ENCODE peak calls at places on chromosomes 16 and 17, in eight cellular contexts. A is AG04449; D is foreskin keratinocyte; U is mucosa of descending colon; F is CD4-positive, alpha-beta T cell; T is fibroblast of villous mesenchyme; L is GM10248; P is GM12865. V is an unnamed sample.

GRCh38 chr17:75845058-75845711 is 981 bp upstream of the UNC13D start:
- DNase-seq in D (peak), A (no peak), U (peak), P (peak), F (peak), T (peak), L (peak), V (peak)

GRCh38 chr17:46943511-46944393 is 20.8 kb downstream of the GOSR2 start:
- DNase-seq in U (peak), D (peak), F (no peak), P (no peak), A (no peak), T (peak), L (no peak), V (no peak)

GRCh38 chr16:84294196-84295142 is at the start of gene WFDC1:
- DNase-seq in F (no peak), L (no peak), U (peak), D (no peak), A (no peak), T (no peak), P (no peak), V (no peak)

GRCh38 chr17:28372945-28373274 is 1.4 kb downstream of the SARM1 start:
- DNase-seq in T (no peak), L (no peak), D (no peak), U (no peak), F (no peak), A (no peak), P (no peak), V (no peak)

GRCh38 chr17:17320911-17321220 is 17.7 kb downstream of the NT5M start:
- DNase-seq in T (no peak), U (peak), D (no peak), A (no peak), F (no peak), L (no peak), P (no peak), V (no peak)

GRCh38 chr17:80545499-80545826 is 825 bp downstream of the RPTOR start:
- DNase-seq in F (no peak), L (no peak), D (no peak), U (no peak), P (peak), A (no peak), T (no peak), V (no peak)

GRCh38 chr17:74113952-74114351 is 89.5 kb upstream of the RPL38 start:
- DNase-seq in A (no peak), T (no peak), D (no peak), P (no peak), F (no peak), U (no peak), L (no peak), V (no peak)

GRCh38 chr17:17849863-17850373 is 13.1 kb upstream of the SREBF1 start:
- DNase-seq in A (no peak), D (no peak), U (peak), F (peak), T (peak), P (peak), L (peak), V (peak)

GRCh38 chr17:2282297-2282873 is 21.2 kb downstream of the SMG6 start:
- DNase-seq in D (peak), L (peak), U (no peak), T (peak), P (peak), F (no peak), A (peak), V (no peak)

GRCh38 chr16:64391009-64391663 is 730.7 kb downstream of the CDH11 start:
- DNase-seq in L (no peak), A (no peak), U (no peak), F (no peak), P (no peak), T (peak), D (peak), V (no peak)

GRCh38 chr17:75980188-75981018 is 1.4 kb downstream of the TEN1 start:
- DNase-seq in T (no peak), P (peak), L (no peak), F (no peak), U (no peak), D (peak), A (no peak), V (no peak)

GRCh38 chr17:12078791-12079190 is 58.1 kb downstream of the MAP2K4 start:
- DNase-seq in D (peak), P (no peak), F (no peak), T (peak), U (no peak), A (peak), L (no peak), V (no peak)

GRCh38 chr17:8067806-8068205 is 19.7 kb downstream of the ALOX12B start:
- DNase-seq in U (no peak), P (no peak), A (no peak), D (no peak), T (no peak), F (no peak), L (no peak), V (no peak)

GRCh38 chr17:60086822-60087591 is 8.3 kb upstream of the HEATR6 start:
- DNase-seq in D (no peak), T (peak), F (no peak), A (no peak), P (no peak), U (no peak), L (no peak), V (peak)

GRCh38 chr16:50478021-50478772 is 70.0 kb upstream of the NKD1 start:
- DNase-seq in L (no peak), T (no peak), D (no peak), A (no peak), U (no peak), P (no peak), F (no peak), V (no peak)

GRCh38 chr17:499836-500543 is 147.4 kb upstream of the RPH3AL start:
- DNase-seq in L (no peak), D (no peak), A (no peak), F (no peak), P (peak), T (no peak), U (no peak), V (peak)

GRCh38 chr17:28667870-28668269 is 5.9 kb downstream of the SUPT6H start:
- DNase-seq in D (no peak), L (no peak), U (no peak), T (no peak), P (no peak), A (no peak), F (no peak), V (no peak)

GRCh38 chr16:31265329-31266245 is 5.8 kb downstream of the ITGAM start:
- DNase-seq in A (no peak), U (peak), L (peak), D (peak), P (peak), F (peak), T (peak), V (peak)

GRCh38 chr16:27679899-27680298 is 130.0 kb downstream of the KATNIP start:
- DNase-seq in P (no peak), L (no peak), A (no peak), U (no peak), F (no peak), T (no peak), D (no peak), V (no peak)

GRCh38 chr16:7431723-7432122 is 99.1 kb downstream of the RBFOX1 start:
- DNase-seq in T (no peak), L (no peak), F (no peak), U (no peak), P (no peak), A (no peak), D (no peak), V (no peak)

GRCh38 chr16:4309833-4310266 is 6.0 kb upstream of the GLIS2 start:
- DNase-seq in F (peak), U (no peak), T (peak), A (no peak), L (peak), D (no peak), P (peak), V (no peak)

GRCh38 chr17:2405247-2405926 is 4.5 kb upstream of the MNT start:
- DNase-seq in D (peak), P (no peak), U (peak), T (peak), F (no peak), L (no peak), A (no peak), V (no peak)

GRCh38 chr16:7303677-7304200 is 28.9 kb upstream of the RBFOX1 start:
- DNase-seq in P (no peak), T (no peak), L (no peak), U (no peak), D (no peak), A (no peak), F (no peak), V (no peak)

GRCh38 chr16:10078541-10078949 is 103.7 kb downstream of the GRIN2A start:
- DNase-seq in L (no peak), P (no peak), D (no peak), T (no peak), U (no peak), A (no peak), F (no peak), V (no peak)

GRCh38 chr17:7250655-7251329 is 742 bp downstream of the CTDNEP1 start:
- DNase-seq in T (no peak), F (no peak), A (no peak), D (no peak), U (peak), P (peak), L (no peak), V (no peak)

GRCh38 chr17:67994827-67995567 is 1.3 kb downstream of the C17orf58 start:
- DNase-seq in L (no peak), T (peak), A (peak), P (no peak), U (no peak), F (no peak), D (peak), V (no peak)

GRCh38 chr17:63540581-63540980 is 9.7 kb upstream of the DCAF7 start:
- DNase-seq in U (no peak), L (no peak), D (no peak), A (no peak), F (no peak), P (no peak), T (no peak), V (no peak)

GRCh38 chr16:23566724-23567123 is 9.2 kb downstream of the UBFD1 start:
- DNase-seq in P (no peak), T (no peak), U (no peak), A (no peak), D (no peak), L (no peak), F (no peak), V (no peak)

GRCh38 chr16:16092925-16093624 is 130.2 kb downstream of the ABCC6 start:
- DNase-seq in F (no peak), D (no peak), L (no peak), U (no peak), T (peak), P (no peak), A (no peak), V (no peak)

GRCh38 chr17:80853076-80853475 is 138.6 kb upstream of the CHMP6 start:
- DNase-seq in T (no peak), D (no peak), F (no peak), U (no peak), L (no peak), A (no peak), P (no peak), V (no peak)

GRCh38 chr17:64418506-64419339 is 28.1 kb upstream of the PECAM1 start:
- DNase-seq in P (peak), D (peak), U (no peak), A (peak), L (peak), F (no peak), T (peak), V (no peak)

GRCh38 chr16:20871935-20872815 is 28.0 kb downstream of the DCUN1D3 start:
- DNase-seq in U (no peak), A (no peak), D (no peak), T (peak), F (no peak), L (no peak), P (peak), V (no peak)

GRCh38 chr17:6100146-6100545 is 30.0 kb downstream of the WSCD1 start:
- DNase-seq in U (no peak), L (no peak), D (no peak), T (no peak), P (no peak), A (no peak), F (no peak), V (no peak)

GRCh38 chr16:23072769-23073549 is 76.3 kb downstream of the USP31 start:
- DNase-seq in T (no peak), P (no peak), D (peak), F (no peak), U (no peak), A (no peak), L (no peak), V (no peak)

GRCh38 chr17:31216053-31216751 is 80.8 kb downstream of the OMG start:
- DNase-seq in A (peak), D (peak), L (peak), F (no peak), U (no peak), P (peak), T (peak), V (no peak)

DNA sequence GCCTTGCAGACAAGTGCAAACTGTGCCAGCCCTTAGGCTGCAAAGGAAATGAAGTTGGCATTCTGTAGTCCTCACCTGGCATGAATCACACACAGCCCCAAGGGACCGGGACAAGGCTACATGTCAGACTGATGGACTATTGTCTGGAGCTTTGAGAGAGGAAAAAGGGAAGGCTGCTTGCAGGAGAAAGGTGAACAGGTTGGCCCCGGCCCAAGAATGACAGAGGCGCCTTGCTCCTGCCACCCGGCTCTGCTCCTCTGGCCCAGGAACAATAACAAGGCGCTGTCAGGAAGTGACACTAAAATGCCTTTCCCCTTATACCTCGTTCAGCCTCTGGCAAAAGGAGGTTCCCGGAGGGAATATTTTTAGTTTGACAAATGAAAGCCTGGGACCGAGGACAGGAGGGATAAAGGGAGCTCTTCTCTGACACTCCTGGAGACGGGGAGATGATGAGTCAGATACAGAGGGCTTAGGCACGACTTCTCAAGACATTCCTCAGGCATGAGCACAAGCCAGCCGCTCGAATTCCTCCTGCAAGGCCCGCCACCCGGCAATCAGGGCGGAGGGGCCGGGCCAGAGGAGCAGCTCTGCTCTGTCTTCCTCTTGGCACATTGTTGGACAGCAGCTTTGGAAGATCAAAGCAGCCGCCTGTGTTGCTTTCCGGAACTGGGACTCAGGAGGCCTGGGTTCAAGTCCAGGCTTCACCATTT is 105.8 kb downstream of the NOG start:
- DNase-seq in U (peak), P (no peak), A (peak), L (no peak), D (peak), F (no peak), T (peak), V (no peak)
- TF ChIP-seq CTCF in U (no peak), P (no peak), A (no peak), L (no peak), D (no peak), F (no peak), T (no peak), V (no peak)

DNA sequence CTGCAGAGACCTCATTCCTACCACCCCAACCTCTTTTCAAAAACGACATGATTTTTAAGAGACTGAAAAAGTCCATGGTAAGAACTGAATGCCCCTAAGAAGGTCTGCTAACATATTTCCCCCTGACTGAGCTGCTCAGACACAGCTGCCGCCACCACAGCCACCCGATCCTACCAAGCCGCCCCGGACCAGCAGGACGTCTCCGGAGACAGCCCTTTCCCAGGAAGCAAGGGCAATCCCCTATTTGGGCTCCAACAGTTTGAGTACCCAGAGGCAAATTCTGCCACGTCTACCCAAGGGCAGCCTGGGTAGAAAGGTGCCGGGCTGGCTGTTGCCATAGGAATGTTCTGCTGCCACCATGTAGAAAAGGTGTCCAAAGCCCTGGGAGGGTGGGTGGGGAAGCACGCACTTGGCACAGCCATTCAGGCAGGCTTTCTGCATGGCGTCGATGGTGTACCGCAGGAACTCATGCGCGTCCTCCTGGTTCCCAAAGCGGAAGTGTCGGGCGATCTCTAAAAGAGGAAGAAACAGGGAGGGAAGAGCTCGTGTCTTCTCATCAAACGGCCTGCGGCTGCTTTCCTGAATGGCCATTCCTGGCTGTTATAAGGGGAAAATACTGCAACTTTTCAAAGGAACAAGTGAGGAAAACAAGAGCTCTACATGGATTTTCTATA is 13.6 kb downstream of the USP36 start:
- DNase-seq in F (no peak), D (no peak), T (no peak), P (no peak), L (no peak), U (no peak), A (no peak), V (peak)
- TF ChIP-seq CTCF in F (no peak), D (no peak), T (no peak), P (no peak), L (no peak), U (no peak), A (no peak), V (no peak)

DNA sequence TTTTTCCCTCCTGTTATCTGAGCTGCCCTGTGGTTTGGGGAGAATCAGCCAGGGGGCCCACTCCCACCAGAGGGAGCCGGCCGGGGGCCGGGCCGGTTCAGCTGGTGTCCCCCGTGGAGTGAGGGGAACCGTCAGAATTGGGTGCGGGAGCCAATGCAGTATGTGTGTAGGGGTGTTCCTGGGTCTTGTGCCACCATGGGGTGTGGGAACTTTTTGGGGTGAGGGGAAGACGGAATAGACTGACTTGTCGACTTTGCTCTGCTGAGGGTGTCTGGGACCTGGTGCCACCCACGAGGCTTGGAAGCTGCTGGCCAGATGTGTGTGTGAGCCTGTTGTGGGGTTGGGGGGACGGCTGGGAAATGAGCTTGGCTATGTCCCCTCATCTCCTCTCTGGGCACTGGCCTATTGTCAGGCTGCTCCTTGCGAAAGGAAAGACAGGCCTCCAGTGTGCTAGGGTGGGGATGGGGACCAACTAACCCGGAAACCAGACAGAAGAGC is 9.9 kb downstream of the RARA start:
- DNase-seq in L (no peak), F (no peak), T (no peak), A (no peak), P (no peak), U (peak), D (no peak), V (no peak)
- TF ChIP-seq CTCF in L (no peak), F (no peak), T (peak), A (no peak), P (no peak), U (no peak), D (peak), V (peak)

GRCh38 chr17:43423777-43424455 is 25.1 kb downstream of the ARL4D start:
- DNase-seq in L (no peak), A (no peak), F (no peak), U (no peak), P (no peak), D (no peak), T (no peak), V (no peak)

GRCh38 chr17:43416998-43417891 is 18.5 kb downstream of the ARL4D start:
- DNase-seq in P (no peak), U (peak), A (no peak), L (no peak), T (peak), F (no peak), D (no peak), V (no peak)

GRCh38 chr17:43418441-43419374 is 19.9 kb downstream of the ARL4D start:
- DNase-seq in F (no peak), A (peak), L (no peak), P (no peak), D (peak), T (peak), U (peak), V (no peak)
- TF ChIP-seq CTCF in F (no peak), A (peak), L (no peak), P (no peak), D (peak), T (no peak), U (no peak), V (no peak)

V was measured in CD14-positive monocyte.